ENCODE peak calls at places on chromosomes 5 and 9, in four cellular contexts. R is breast epithelium, I is SK-N-SH, A is K562. O is an unnamed sample. For H3K36me3, the result is how much of the 10 kb centered on the place peaks cover.

GRCh38 chr9:93808115-93809029 is 146.8 kb downstream of the BARX1 start:
- DNase-seq in R (no peak), I (peak), A (peak), O (peak)

GRCh38 chr5:157546456-157547100 is 29.0 kb downstream of the ADAM19 start:
- DNase-seq in R (no peak), I (no peak), A (no peak), O (no peak)

GRCh38 chr5:79181419-79182022 is 54.4 kb upstream of the JMY start:
- DNase-seq in R (no peak), I (no peak), A (no peak), O (no peak)

GRCh38 chr9:4197548-4197947 is 102.3 kb downstream of the GLIS3 start:
- DNase-seq in R (no peak), I (peak), A (peak), O (no peak)

GRCh38 chr9:88746744-88747398 is 211.9 kb downstream of the NXNL2 start:
- DNase-seq in R (no peak), I (no peak), A (no peak), O (peak)

GRCh38 chr9:35904966-35905781 is 828 bp upstream of the HRCT1 start:
- DNase-seq in R (no peak), I (no peak), A (no peak), O (no peak)

GRCh38 chr9:7211657-7212056 is 453.9 kb downstream of the KDM4C start:
- DNase-seq in R (no peak), I (no peak), A (no peak), O (no peak)

GRCh38 chr5:132830436-132831094 is at the start of gene SHROOM1:
- DNase-seq in R (no peak), I (peak), A (peak), O (peak)

GRCh38 chr5:77170-77501 is 14.8 kb upstream of the PLEKHG4B start:
- DNase-seq in R (no peak), I (no peak), A (no peak), O (no peak)

GRCh38 chr9:110578896-110579752 is at the start of gene SVEP1:
- DNase-seq in R (no peak), I (peak), A (no peak), O (peak)

GRCh38 chr5:172854451-172854871 is 20.4 kb downstream of the ERGIC1 start:
- DNase-seq in R (no peak), I (no peak), A (no peak), O (no peak)

GRCh38 chr5:133953568-133954145 is 14.8 kb downstream of the C5orf15 start:
- DNase-seq in R (no peak), I (no peak), A (no peak), O (no peak)

GRCh38 chr5:133959643-133960042 is 8.8 kb downstream of the C5orf15 start:
- DNase-seq in R (no peak), I (no peak), A (no peak), O (no peak)

GRCh38 chr5:133962131-133962530 is 6.3 kb downstream of the C5orf15 start:
- DNase-seq in R (no peak), I (no peak), A (no peak), O (no peak)

GRCh38 chr5:133957080-133957479 is 11.3 kb downstream of the C5orf15 start:
- DNase-seq in R (no peak), I (no peak), A (no peak), O (no peak)

GRCh38 chr5:133957591-133957990 is 10.8 kb downstream of the C5orf15 start:
- DNase-seq in R (no peak), I (no peak), A (no peak), O (no peak)
- H3K4me3 ChIP-seq in R (no peak), I (no peak), A (no peak), O (no peak)

GRCh38 chr5:7578056-7578455 is 182.1 kb downstream of the ADCY2 start:
- DNase-seq in R (no peak), I (no peak), A (no peak), O (no peak)
- TF ChIP-seq POLR2AphosphoS5 in R (no peak), I (no peak), A (no peak), O (no peak)

DNA sequence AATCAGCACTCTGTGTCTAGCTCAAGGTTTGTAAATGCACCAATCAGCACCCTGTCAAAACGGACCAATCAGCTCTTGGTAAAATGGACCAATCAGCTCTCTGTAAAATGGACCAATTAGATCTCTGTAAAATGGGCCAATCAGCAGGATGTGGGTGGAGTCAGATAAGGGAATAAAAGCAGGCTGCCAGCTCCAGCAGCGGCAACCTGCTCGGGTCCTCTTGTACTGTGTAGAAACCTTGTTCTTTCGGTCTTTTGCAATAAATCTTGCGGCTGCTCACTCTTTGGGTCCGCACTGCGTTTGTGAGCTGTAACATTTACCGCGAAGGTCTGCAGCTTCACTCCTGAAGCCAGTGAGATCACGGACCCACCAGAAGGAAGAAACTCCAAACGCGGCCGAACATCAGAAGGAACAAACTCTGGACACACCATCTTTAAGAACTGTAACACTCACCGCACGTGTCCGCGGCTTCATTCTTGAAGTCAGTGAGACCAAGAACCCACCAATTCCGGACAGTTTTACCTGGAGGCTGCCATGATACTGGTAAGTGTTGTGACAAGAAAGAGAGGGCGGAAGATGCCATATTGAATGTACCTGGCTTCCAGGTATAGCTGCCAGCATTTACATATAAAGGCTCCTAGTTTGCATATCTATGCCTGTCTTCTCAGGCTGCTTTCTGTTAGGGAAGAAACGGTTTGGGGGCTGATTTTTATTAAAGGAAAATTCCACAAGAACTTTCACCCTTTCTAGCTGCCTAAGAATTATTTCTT is 758.5 kb upstream of the CTNND2 start:
- DNase-seq in R (no peak), I (no peak), A (no peak), O (no peak)
- H3K36me3 ChIP-seq in R (under half), I (under half), A (under half), O (under half)

GRCh38 chr5:126780165-126780827 is 3.4 kb downstream of the LMNB1 start:
- DNase-seq in R (no peak), I (peak), A (peak), O (no peak)
- H3K4me3 ChIP-seq in R (no peak), I (no peak), A (peak), O (no peak)

GRCh38 chr9:8394341-8394740 is 594.8 kb upstream of the DMAC1 start:
- DNase-seq in R (no peak), I (no peak), A (no peak), O (no peak)

GRCh38 chr9:8388132-8388531 is 588.6 kb upstream of the DMAC1 start:
- DNase-seq in R (no peak), I (no peak), A (no peak), O (no peak)

GRCh38 chr9:8395022-8395421 is 595.4 kb upstream of the DMAC1 start:
- DNase-seq in R (no peak), I (no peak), A (no peak), O (no peak)

GRCh38 chr9:8389531-8389930 is 590.0 kb upstream of the DMAC1 start:
- DNase-seq in R (no peak), I (no peak), A (no peak), O (no peak)

GRCh38 chr9:8391566-8391965 is 592.0 kb upstream of the DMAC1 start:
- DNase-seq in R (no peak), I (no peak), A (no peak), O (no peak)
- TF ChIP-seq POLR2AphosphoS5 in R (no peak), I (no peak), A (no peak), O (no peak)